ENCODE peak calls at places on chromosomes 5 and 9, in five cellular contexts. O is neuronal stem cell, P is IMR-90, A is H1, Z is mesendoderm. L is an unnamed sample. For H3K79me1, the result is how much of the 10 kb centered on the place peaks cover.

GRCh38 chr9:93268551-93269314 is 84.8 kb downstream of the WNK2 start:
- DNase-seq in O (no peak), P (no peak), A (no peak), Z (no peak), L (no peak)

GRCh38 chr9:104772707-104773106 is 8.8 kb downstream of the NIPSNAP3B start:
- DNase-seq in O (no peak), P (no peak), A (no peak), Z (no peak), L (no peak)

GRCh38 chr5:117204926-117205869 is 630.6 kb upstream of the SEMA6A start:
- DNase-seq in O (no peak), P (no peak), A (no peak), Z (peak), L (no peak)

GRCh38 chr9:34884732-34885131 is 73.4 kb upstream of the PHF24 start:
- DNase-seq in O (no peak), P (no peak), A (no peak), Z (no peak), L (no peak)

GRCh38 chr9:37919166-37919955 is 15.4 kb upstream of the SLC25A51 start:
- DNase-seq in O (no peak), P (no peak), A (no peak), Z (no peak), L (no peak)

GRCh38 chr5:10607023-10607665 is 43.3 kb downstream of the ANKRD33B start:
- DNase-seq in O (no peak), P (peak), A (no peak), Z (no peak), L (peak)

GRCh38 chr5:145903862-145904261 is 31.0 kb upstream of the GRXCR2 start:
- DNase-seq in O (no peak), P (peak), A (no peak), Z (no peak), L (no peak)

GRCh38 chr9:14147738-14148137 is 166.2 kb downstream of the NFIB start:
- DNase-seq in O (no peak), P (no peak), A (no peak), Z (no peak), L (no peak)

GRCh38 chr5:3325206-3325605 is 270.4 kb upstream of the IRX1 start:
- DNase-seq in O (no peak), P (no peak), A (no peak), Z (peak), L (no peak)

GRCh38 chr5:62494772-62495171 is 82.2 kb downstream of the IPO11 start:
- DNase-seq in O (no peak), P (no peak), A (no peak), Z (no peak), L (no peak)

GRCh38 chr9:34190996-34191892 is 12.4 kb downstream of the UBAP1 start:
- DNase-seq in O (no peak), P (peak), A (no peak), Z (peak), L (no peak)

GRCh38 chr5:8686707-8687106 is 817.8 kb downstream of the MTRR start:
- DNase-seq in O (no peak), P (peak), A (no peak), Z (no peak), L (no peak)

GRCh38 chr9:5110867-5111681 is 74.4 kb downstream of the INSL6 start:
- DNase-seq in O (no peak), P (no peak), A (no peak), Z (no peak), L (peak)

GRCh38 chr9:102049586-102050246 is 311.3 kb upstream of the GRIN3A start:
- DNase-seq in O (no peak), P (no peak), A (no peak), Z (no peak), L (no peak)

GRCh38 chr9:87546704-87547103 is 49.0 kb downstream of the DAPK1 start:
- DNase-seq in O (no peak), P (no peak), A (no peak), Z (no peak), L (no peak)

GRCh38 chr9:87662808-87663528 is 63.0 kb upstream of the CTSL start:
- DNase-seq in O (peak), P (peak), A (peak), Z (peak), L (peak)

GRCh38 chr9:72443855-72444254 is 77.6 kb upstream of the TMC1 start:
- DNase-seq in O (no peak), P (no peak), A (no peak), Z (peak), L (no peak)

GRCh38 chr9:109497193-109498165 is 628 bp downstream of the PTPN3 start:
- DNase-seq in O (no peak), P (no peak), A (no peak), Z (no peak), L (no peak)

GRCh38 chr9:29078063-29078660 is 1504.9 kb upstream of the C9orf72 start:
- DNase-seq in O (no peak), P (no peak), A (no peak), Z (no peak), L (no peak)

GRCh38 chr5:14714706-14715105 is 50.2 kb downstream of the OTULIN start:
- DNase-seq in O (no peak), P (no peak), A (no peak), Z (no peak), L (no peak)

DNA sequence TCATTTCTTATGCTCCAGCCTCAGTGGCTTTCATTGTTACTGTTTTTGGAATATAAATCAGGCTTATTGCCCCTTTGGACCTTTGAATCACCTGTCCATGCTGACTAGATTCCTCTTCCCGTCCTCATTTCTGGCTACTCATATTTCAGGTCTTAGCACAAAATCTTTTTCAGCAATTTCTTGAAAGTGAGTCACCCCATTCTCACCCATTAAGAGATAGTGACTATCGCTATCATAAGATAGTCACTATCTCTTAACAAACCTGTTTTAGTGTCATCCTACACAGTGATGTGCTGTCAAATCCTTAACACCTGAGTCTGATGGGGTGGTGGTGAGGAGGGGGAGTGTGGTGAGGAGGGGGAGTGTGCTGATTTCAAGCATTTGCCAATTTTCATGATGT is 95.1 kb downstream of the GRIA1 start:
- DNase-seq in O (no peak), P (no peak), A (no peak), Z (peak), L (no peak)
- H3K79me1 ChIP-seq in O (under half), P (under half), A (under half), Z (under half), L (under half)

GRCh38 chr9:129763235-129763917 is 10.5 kb upstream of the PTGES start:
- DNase-seq in O (no peak), P (peak), A (no peak), Z (no peak), L (no peak)
- H3K4ac ChIP-seq in O (no peak), P (peak), A (no peak), Z (no peak), L (no peak)

GRCh38 chr5:132198571-132198970 is 29.1 kb downstream of the P4HA2 start:
- DNase-seq in O (no peak), P (no peak), A (no peak), Z (no peak), L (no peak)

GRCh38 chr5:132199116-132199680 is 28.5 kb downstream of the P4HA2 start:
- DNase-seq in O (no peak), P (no peak), A (no peak), Z (no peak), L (no peak)

GRCh38 chr5:132190161-132190817 is 37.4 kb downstream of the P4HA2 start:
- DNase-seq in O (peak), P (peak), A (no peak), Z (peak), L (peak)

GRCh38 chr5:132195727-132196126 is 31.9 kb downstream of the P4HA2 start:
- DNase-seq in O (no peak), P (no peak), A (no peak), Z (no peak), L (no peak)

DNA sequence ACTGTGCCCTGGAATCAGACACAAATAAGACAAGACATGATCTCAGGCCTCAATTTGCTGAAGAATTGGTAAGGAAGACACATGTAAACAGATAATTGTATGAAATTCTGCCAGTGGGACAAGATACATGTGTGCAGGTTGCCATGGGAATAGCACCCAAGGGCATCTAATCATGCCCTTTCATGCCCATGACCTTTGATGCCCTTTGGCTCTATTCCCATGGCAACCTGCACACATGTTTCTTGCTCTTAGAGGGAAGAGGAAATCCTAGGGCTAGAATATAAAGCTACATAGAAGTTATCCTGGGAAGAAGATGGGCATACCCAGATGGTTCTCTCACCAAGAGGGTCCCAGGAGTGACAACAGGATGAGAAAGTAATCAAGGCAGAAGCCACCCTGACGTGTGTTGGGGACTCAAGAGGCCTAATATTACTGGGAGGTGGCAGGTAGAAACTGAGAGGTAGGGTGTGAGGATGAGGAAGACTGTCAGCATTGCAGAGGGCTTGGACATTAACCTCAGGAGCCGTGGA is 34.4 kb downstream of the P4HA2 start:
- DNase-seq in O (no peak), P (no peak), A (no peak), Z (no peak), L (no peak)
- H2BK5ac ChIP-seq in O (no peak), P (no peak), A (no peak), Z (no peak), L (no peak)

GRCh38 chr5:150142800-150143724 is 12.6 kb downstream of the PDGFRB start:
- DNase-seq in O (no peak), P (peak), A (no peak), Z (no peak), L (no peak)

GRCh38 chr5:150140830-150141229 is 14.8 kb downstream of the PDGFRB start:
- DNase-seq in O (no peak), P (peak), A (no peak), Z (no peak), L (no peak)

GRCh38 chr5:150141544-150142188 is 14.0 kb downstream of the PDGFRB start:
- DNase-seq in O (peak), P (peak), A (no peak), Z (peak), L (peak)

GRCh38 chr5:150143725-150144058 is 12.0 kb downstream of the PDGFRB start:
- DNase-seq in O (no peak), P (no peak), A (no peak), Z (no peak), L (no peak)

GRCh38 chr5:150142189-150142788 is 13.4 kb downstream of the PDGFRB start:
- DNase-seq in O (no peak), P (peak), A (no peak), Z (no peak), L (no peak)
- H3K79me1 ChIP-seq in O (under half), P (under half), A (under half), Z (under half), L (under half)

DNA sequence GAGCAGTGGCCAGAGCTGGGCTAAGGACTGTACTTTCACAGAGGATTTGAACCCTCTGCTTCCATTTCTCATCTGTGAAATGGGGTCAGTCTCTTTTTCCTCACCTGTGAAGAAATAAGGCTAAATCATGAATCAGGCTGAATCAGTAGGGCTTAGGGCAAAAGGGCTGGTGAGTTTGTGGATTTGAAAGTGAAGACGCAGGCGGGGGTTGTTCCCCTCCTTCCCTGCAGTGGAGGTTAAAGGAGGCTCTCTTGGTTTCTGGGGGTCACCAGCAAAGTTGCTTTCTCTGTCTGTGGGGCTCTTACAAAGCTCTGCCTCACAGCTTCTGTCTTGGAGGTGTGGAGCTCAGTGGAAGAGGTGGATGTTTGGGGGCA is 17.6 kb upstream of the NDST1 start:
- DNase-seq in O (no peak), P (no peak), A (no peak), Z (no peak), L (no peak)
- H3K4ac ChIP-seq in O (no peak), P (peak), A (no peak), Z (no peak), L (no peak)